ENCODE peak calls at places on chromosomes 5 and 9, in four cellular contexts. One of them, this sample, is unnamed.

GRCh38 chr9:86994231-86994630 is 46.9 kb upstream of the GAS1 start:
- DNase-seq in stimulated activated CD4-positive, alpha-beta T cell treated with anti-CD3 and anti-CD28 coated beads, Interleukin-1b, Interleukin-23, amount 100 ng/mL, for 1 hour: no peak
- DNase-seq in effector memory CD8-positive, alpha-beta T cell: no peak
- DNase-seq in fibroblast of pulmonary artery: no peak
- DNase-seq in this sample: no peak

GRCh38 chr9:102974530-102974929 is 20.6 kb upstream of the CYLC2 start:
- DNase-seq in stimulated activated CD4-positive, alpha-beta T cell treated with anti-CD3 and anti-CD28 coated beads, Interleukin-1b, Interleukin-23, amount 100 ng/mL, for 1 hour: no peak
- DNase-seq in fibroblast of pulmonary artery: no peak
- DNase-seq in effector memory CD8-positive, alpha-beta T cell: no peak
- DNase-seq in this sample: no peak

GRCh38 chr9:35577486-35577885 is 27.6 kb upstream of the TESK1 start:
- DNase-seq in effector memory CD8-positive, alpha-beta T cell: no peak
- DNase-seq in fibroblast of pulmonary artery: no peak
- DNase-seq in stimulated activated CD4-positive, alpha-beta T cell treated with anti-CD3 and anti-CD28 coated beads, Interleukin-1b, Interleukin-23, amount 100 ng/mL, for 1 hour: no peak
- DNase-seq in this sample: no peak

GRCh38 chr5:16733597-16733996 is 116.8 kb upstream of the RETREG1 start:
- DNase-seq in stimulated activated CD4-positive, alpha-beta T cell treated with anti-CD3 and anti-CD28 coated beads, Interleukin-1b, Interleukin-23, amount 100 ng/mL, for 1 hour: no peak
- DNase-seq in effector memory CD8-positive, alpha-beta T cell: no peak
- DNase-seq in fibroblast of pulmonary artery: no peak
- DNase-seq in this sample: no peak

GRCh38 chr9:6909186-6909585 is 151.4 kb downstream of the KDM4C start:
- DNase-seq in effector memory CD8-positive, alpha-beta T cell: no peak
- DNase-seq in stimulated activated CD4-positive, alpha-beta T cell treated with anti-CD3 and anti-CD28 coated beads, Interleukin-1b, Interleukin-23, amount 100 ng/mL, for 1 hour: no peak
- DNase-seq in fibroblast of pulmonary artery: no peak
- DNase-seq in this sample: no peak

GRCh38 chr5:163586431-163587033 is 81.1 kb downstream of the MAT2B start:
- DNase-seq in stimulated activated CD4-positive, alpha-beta T cell treated with anti-CD3 and anti-CD28 coated beads, Interleukin-1b, Interleukin-23, amount 100 ng/mL, for 1 hour: no peak
- DNase-seq in effector memory CD8-positive, alpha-beta T cell: no peak
- DNase-seq in fibroblast of pulmonary artery: no peak
- DNase-seq in this sample: no peak

GRCh38 chr9:127898433-127899199 is 787 bp downstream of the ST6GALNAC6 start:
- DNase-seq in stimulated activated CD4-positive, alpha-beta T cell treated with anti-CD3 and anti-CD28 coated beads, Interleukin-1b, Interleukin-23, amount 100 ng/mL, for 1 hour: no peak
- DNase-seq in fibroblast of pulmonary artery: peak; percentile 93
- DNase-seq in effector memory CD8-positive, alpha-beta T cell: no peak
- DNase-seq in this sample: no peak

GRCh38 chr9:82331091-82331490 is 342.5 kb downstream of the SPATA31D1 start:
- DNase-seq in stimulated activated CD4-positive, alpha-beta T cell treated with anti-CD3 and anti-CD28 coated beads, Interleukin-1b, Interleukin-23, amount 100 ng/mL, for 1 hour: no peak
- DNase-seq in effector memory CD8-positive, alpha-beta T cell: no peak
- DNase-seq in fibroblast of pulmonary artery: no peak
- DNase-seq in this sample: no peak

GRCh38 chr5:150645070-150645700 is 4.7 kb downstream of the SYNPO start:
- DNase-seq in stimulated activated CD4-positive, alpha-beta T cell treated with anti-CD3 and anti-CD28 coated beads, Interleukin-1b, Interleukin-23, amount 100 ng/mL, for 1 hour: no peak
- DNase-seq in fibroblast of pulmonary artery: peak; percentile 92
- DNase-seq in effector memory CD8-positive, alpha-beta T cell: no peak
- DNase-seq in this sample: no peak

GRCh38 chr5:176862330-176862995 is 36.7 kb downstream of the HK3 start:
- DNase-seq in fibroblast of pulmonary artery: no peak
- DNase-seq in stimulated activated CD4-positive, alpha-beta T cell treated with anti-CD3 and anti-CD28 coated beads, Interleukin-1b, Interleukin-23, amount 100 ng/mL, for 1 hour: no peak
- DNase-seq in effector memory CD8-positive, alpha-beta T cell: no peak
- DNase-seq in this sample: no peak

GRCh38 chr5:3325206-3325605 is 270.4 kb upstream of the IRX1 start:
- DNase-seq in stimulated activated CD4-positive, alpha-beta T cell treated with anti-CD3 and anti-CD28 coated beads, Interleukin-1b, Interleukin-23, amount 100 ng/mL, for 1 hour: no peak
- DNase-seq in fibroblast of pulmonary artery: no peak
- DNase-seq in effector memory CD8-positive, alpha-beta T cell: no peak
- DNase-seq in this sample: no peak

GRCh38 chr9:100714372-100715099 is 136.7 kb downstream of the CAVIN4 start:
- DNase-seq in effector memory CD8-positive, alpha-beta T cell: peak; percentile 2
- DNase-seq in fibroblast of pulmonary artery: peak; percentile 77
- DNase-seq in stimulated activated CD4-positive, alpha-beta T cell treated with anti-CD3 and anti-CD28 coated beads, Interleukin-1b, Interleukin-23, amount 100 ng/mL, for 1 hour: no peak
- DNase-seq in this sample: no peak

GRCh38 chr9:82781965-82782392 is 281.0 kb downstream of the RASEF start:
- DNase-seq in effector memory CD8-positive, alpha-beta T cell: no peak
- DNase-seq in stimulated activated CD4-positive, alpha-beta T cell treated with anti-CD3 and anti-CD28 coated beads, Interleukin-1b, Interleukin-23, amount 100 ng/mL, for 1 hour: no peak
- DNase-seq in fibroblast of pulmonary artery: no peak
- DNase-seq in this sample: no peak

GRCh38 chr9:116596646-116597045 is 90.5 kb upstream of the TRIM32 start:
- DNase-seq in effector memory CD8-positive, alpha-beta T cell: no peak
- DNase-seq in fibroblast of pulmonary artery: no peak
- DNase-seq in stimulated activated CD4-positive, alpha-beta T cell treated with anti-CD3 and anti-CD28 coated beads, Interleukin-1b, Interleukin-23, amount 100 ng/mL, for 1 hour: no peak
- DNase-seq in this sample: no peak

GRCh38 chr5:127723571-127723970 is 20.4 kb downstream of the CCDC192 start:
- DNase-seq in stimulated activated CD4-positive, alpha-beta T cell treated with anti-CD3 and anti-CD28 coated beads, Interleukin-1b, Interleukin-23, amount 100 ng/mL, for 1 hour: no peak
- DNase-seq in effector memory CD8-positive, alpha-beta T cell: no peak
- DNase-seq in fibroblast of pulmonary artery: peak; percentile 69
- DNase-seq in this sample: no peak

GRCh38 chr9:113616716-113617496 is 153.4 kb downstream of the RGS3 start:
- DNase-seq in stimulated activated CD4-positive, alpha-beta T cell treated with anti-CD3 and anti-CD28 coated beads, Interleukin-1b, Interleukin-23, amount 100 ng/mL, for 1 hour: no peak
- DNase-seq in effector memory CD8-positive, alpha-beta T cell: no peak
- DNase-seq in fibroblast of pulmonary artery: no peak
- DNase-seq in this sample: no peak

GRCh38 chr9:21994996-21995651 is 533 bp downstream of the CDKN2B-AS1 start:
- DNase-seq in effector memory CD8-positive, alpha-beta T cell: peak; percentile 81
- DNase-seq in stimulated activated CD4-positive, alpha-beta T cell treated with anti-CD3 and anti-CD28 coated beads, Interleukin-1b, Interleukin-23, amount 100 ng/mL, for 1 hour: no peak
- DNase-seq in fibroblast of pulmonary artery: peak; percentile 74
- DNase-seq in this sample: peak; percentile 94

GRCh38 chr5:159331099-159331973 is 1.0 kb upstream of the IL12B start:
- DNase-seq in fibroblast of pulmonary artery: peak; percentile 30
- DNase-seq in effector memory CD8-positive, alpha-beta T cell: peak; percentile 80
- DNase-seq in stimulated activated CD4-positive, alpha-beta T cell treated with anti-CD3 and anti-CD28 coated beads, Interleukin-1b, Interleukin-23, amount 100 ng/mL, for 1 hour: peak; percentile 67
- DNase-seq in this sample: peak; percentile 59

GRCh38 chr9:128912270-128912853 is 8.4 kb upstream of the PHYHD1 start:
- DNase-seq in effector memory CD8-positive, alpha-beta T cell: no peak
- DNase-seq in stimulated activated CD4-positive, alpha-beta T cell treated with anti-CD3 and anti-CD28 coated beads, Interleukin-1b, Interleukin-23, amount 100 ng/mL, for 1 hour: no peak
- DNase-seq in fibroblast of pulmonary artery: peak; percentile 83
- DNase-seq in this sample: no peak